ENCODE peak calls at places on chromosome 2, in nine cellular contexts. One of them, this sample, is unnamed.

GRCh38 chr2:127573771-127574170 is 38.3 kb downstream of the MYO7B start:
- DNase-seq in choroid plexus epithelial cell: no peak
- DNase-seq in CD8-positive, alpha-beta T cell: no peak
- DNase-seq in H9: peak
- DNase-seq in stimulated activated CD4-positive, alpha-beta T cell treated with anti-CD3 and anti-CD28 coated beads, Interleukin-2, amount 100 ng/mL, for 48 hours: no peak
- DNase-seq in vagina: peak
- DNase-seq in T1000: no peak
- DNase-seq in AG08396: no peak
- DNase-seq in left lung: no peak
- DNase-seq in this sample: no peak

GRCh38 chr2:237438082-237438925 is 24.3 kb upstream of the COL6A3 start:
- DNase-seq in CD8-positive, alpha-beta T cell: no peak
- DNase-seq in vagina: no peak
- DNase-seq in choroid plexus epithelial cell: peak
- DNase-seq in T1000: no peak
- DNase-seq in left lung: no peak
- DNase-seq in stimulated activated CD4-positive, alpha-beta T cell treated with anti-CD3 and anti-CD28 coated beads, Interleukin-2, amount 100 ng/mL, for 48 hours: no peak
- DNase-seq in H9: peak
- DNase-seq in AG08396: no peak
- DNase-seq in this sample: no peak

GRCh38 chr2:232979871-232980461 is 33.1 kb downstream of the NGEF start:
- DNase-seq in T1000: peak
- DNase-seq in AG08396: peak
- DNase-seq in CD8-positive, alpha-beta T cell: no peak
- DNase-seq in choroid plexus epithelial cell: peak
- DNase-seq in left lung: no peak
- DNase-seq in vagina: no peak
- DNase-seq in stimulated activated CD4-positive, alpha-beta T cell treated with anti-CD3 and anti-CD28 coated beads, Interleukin-2, amount 100 ng/mL, for 48 hours: no peak
- DNase-seq in H9: no peak
- DNase-seq in this sample: peak

GRCh38 chr2:98091738-98092137 is 4.8 kb downstream of the VWA3B start:
- DNase-seq in vagina: no peak
- DNase-seq in left lung: no peak
- DNase-seq in stimulated activated CD4-positive, alpha-beta T cell treated with anti-CD3 and anti-CD28 coated beads, Interleukin-2, amount 100 ng/mL, for 48 hours: no peak
- DNase-seq in CD8-positive, alpha-beta T cell: no peak
- DNase-seq in choroid plexus epithelial cell: peak
- DNase-seq in H9: no peak
- DNase-seq in T1000: no peak
- DNase-seq in AG08396: no peak
- DNase-seq in this sample: no peak

GRCh38 chr2:224268441-224268840 is 133.5 kb downstream of the FAM124B start:
- DNase-seq in T1000: no peak
- DNase-seq in left lung: no peak
- DNase-seq in AG08396: peak
- DNase-seq in stimulated activated CD4-positive, alpha-beta T cell treated with anti-CD3 and anti-CD28 coated beads, Interleukin-2, amount 100 ng/mL, for 48 hours: no peak
- DNase-seq in H9: no peak
- DNase-seq in CD8-positive, alpha-beta T cell: no peak
- DNase-seq in choroid plexus epithelial cell: peak
- DNase-seq in vagina: no peak
- DNase-seq in this sample: peak

GRCh38 chr2:236752111-236752510 is 182.5 kb downstream of the ACKR3 start:
- DNase-seq in H9: no peak
- DNase-seq in stimulated activated CD4-positive, alpha-beta T cell treated with anti-CD3 and anti-CD28 coated beads, Interleukin-2, amount 100 ng/mL, for 48 hours: no peak
- DNase-seq in vagina: no peak
- DNase-seq in T1000: no peak
- DNase-seq in choroid plexus epithelial cell: no peak
- DNase-seq in CD8-positive, alpha-beta T cell: no peak
- DNase-seq in left lung: no peak
- DNase-seq in AG08396: no peak
- DNase-seq in this sample: no peak

GRCh38 chr2:8421658-8422499 is 260.0 kb upstream of the ID2 start:
- DNase-seq in stimulated activated CD4-positive, alpha-beta T cell treated with anti-CD3 and anti-CD28 coated beads, Interleukin-2, amount 100 ng/mL, for 48 hours: no peak
- DNase-seq in T1000: no peak
- DNase-seq in choroid plexus epithelial cell: no peak
- DNase-seq in left lung: no peak
- DNase-seq in vagina: no peak
- DNase-seq in H9: no peak
- DNase-seq in CD8-positive, alpha-beta T cell: no peak
- DNase-seq in AG08396: no peak
- DNase-seq in this sample: no peak

GRCh38 chr2:212842544-212843185 is 304.1 kb upstream of the ERBB4 start:
- DNase-seq in choroid plexus epithelial cell: peak
- DNase-seq in CD8-positive, alpha-beta T cell: no peak
- DNase-seq in stimulated activated CD4-positive, alpha-beta T cell treated with anti-CD3 and anti-CD28 coated beads, Interleukin-2, amount 100 ng/mL, for 48 hours: no peak
- DNase-seq in H9: no peak
- DNase-seq in AG08396: peak
- DNase-seq in left lung: no peak
- DNase-seq in vagina: no peak
- DNase-seq in T1000: no peak
- DNase-seq in this sample: peak

GRCh38 chr2:157601807-157602206 is 26.9 kb downstream of the ACVR1C start:
- DNase-seq in H9: no peak
- DNase-seq in AG08396: no peak
- DNase-seq in T1000: no peak
- DNase-seq in left lung: no peak
- DNase-seq in vagina: no peak
- DNase-seq in choroid plexus epithelial cell: no peak
- DNase-seq in stimulated activated CD4-positive, alpha-beta T cell treated with anti-CD3 and anti-CD28 coated beads, Interleukin-2, amount 100 ng/mL, for 48 hours: no peak
- DNase-seq in CD8-positive, alpha-beta T cell: no peak
- DNase-seq in this sample: no peak

GRCh38 chr2:68726100-68726499 is 8.5 kb upstream of the ARHGAP25 start:
- DNase-seq in AG08396: no peak
- DNase-seq in left lung: no peak
- DNase-seq in choroid plexus epithelial cell: no peak
- DNase-seq in T1000: no peak
- DNase-seq in stimulated activated CD4-positive, alpha-beta T cell treated with anti-CD3 and anti-CD28 coated beads, Interleukin-2, amount 100 ng/mL, for 48 hours: no peak
- DNase-seq in vagina: peak
- DNase-seq in H9: no peak
- DNase-seq in CD8-positive, alpha-beta T cell: no peak
- DNase-seq in this sample: no peak

GRCh38 chr2:38460313-38460712 is 83.2 kb upstream of the ATL2 start:
- DNase-seq in H9: no peak
- DNase-seq in CD8-positive, alpha-beta T cell: no peak
- DNase-seq in T1000: no peak
- DNase-seq in left lung: no peak
- DNase-seq in AG08396: no peak
- DNase-seq in choroid plexus epithelial cell: no peak
- DNase-seq in stimulated activated CD4-positive, alpha-beta T cell treated with anti-CD3 and anti-CD28 coated beads, Interleukin-2, amount 100 ng/mL, for 48 hours: no peak
- DNase-seq in vagina: no peak
- DNase-seq in this sample: no peak

GRCh38 chr2:237253046-237253723 is 160.8 kb downstream of the COL6A3 start:
- DNase-seq in stimulated activated CD4-positive, alpha-beta T cell treated with anti-CD3 and anti-CD28 coated beads, Interleukin-2, amount 100 ng/mL, for 48 hours: no peak
- DNase-seq in left lung: no peak
- DNase-seq in H9: no peak
- DNase-seq in vagina: no peak
- DNase-seq in AG08396: no peak
- DNase-seq in choroid plexus epithelial cell: no peak
- DNase-seq in CD8-positive, alpha-beta T cell: no peak
- DNase-seq in T1000: no peak
- DNase-seq in this sample: no peak

GRCh38 chr2:144798019-144798418 is 278.1 kb upstream of the ZEB2 start:
- DNase-seq in stimulated activated CD4-positive, alpha-beta T cell treated with anti-CD3 and anti-CD28 coated beads, Interleukin-2, amount 100 ng/mL, for 48 hours: no peak
- DNase-seq in AG08396: no peak
- DNase-seq in CD8-positive, alpha-beta T cell: no peak
- DNase-seq in choroid plexus epithelial cell: no peak
- DNase-seq in T1000: no peak
- DNase-seq in vagina: no peak
- DNase-seq in H9: no peak
- DNase-seq in left lung: no peak
- DNase-seq in this sample: no peak

GRCh38 chr2:62512385-62512784 is 6.4 kb upstream of the TMEM17 start:
- DNase-seq in CD8-positive, alpha-beta T cell: no peak
- DNase-seq in choroid plexus epithelial cell: no peak
- DNase-seq in left lung: no peak
- DNase-seq in H9: no peak
- DNase-seq in T1000: no peak
- DNase-seq in stimulated activated CD4-positive, alpha-beta T cell treated with anti-CD3 and anti-CD28 coated beads, Interleukin-2, amount 100 ng/mL, for 48 hours: no peak
- DNase-seq in vagina: no peak
- DNase-seq in AG08396: no peak
- DNase-seq in this sample: no peak

GRCh38 chr2:24917086-24917485 is 3.0 kb downstream of the ADCY3 start:
- DNase-seq in choroid plexus epithelial cell: peak
- DNase-seq in left lung: no peak
- DNase-seq in CD8-positive, alpha-beta T cell: no peak
- DNase-seq in T1000: no peak
- DNase-seq in AG08396: no peak
- DNase-seq in stimulated activated CD4-positive, alpha-beta T cell treated with anti-CD3 and anti-CD28 coated beads, Interleukin-2, amount 100 ng/mL, for 48 hours: no peak
- DNase-seq in vagina: no peak
- DNase-seq in H9: no peak
- DNase-seq in this sample: peak

GRCh38 chr2:16392647-16393482 is 272.8 kb downstream of the CYRIA start:
- DNase-seq in left lung: no peak
- DNase-seq in CD8-positive, alpha-beta T cell: no peak
- DNase-seq in vagina: no peak
- DNase-seq in stimulated activated CD4-positive, alpha-beta T cell treated with anti-CD3 and anti-CD28 coated beads, Interleukin-2, amount 100 ng/mL, for 48 hours: no peak
- DNase-seq in H9: no peak
- DNase-seq in AG08396: no peak
- DNase-seq in choroid plexus epithelial cell: no peak
- DNase-seq in T1000: no peak
- DNase-seq in this sample: no peak

GRCh38 chr2:26591619-26592505 is 49.3 kb downstream of the CIB4 start:
- DNase-seq in left lung: peak
- DNase-seq in stimulated activated CD4-positive, alpha-beta T cell treated with anti-CD3 and anti-CD28 coated beads, Interleukin-2, amount 100 ng/mL, for 48 hours: no peak
- DNase-seq in T1000: no peak
- DNase-seq in AG08396: no peak
- DNase-seq in CD8-positive, alpha-beta T cell: no peak
- DNase-seq in H9: peak
- DNase-seq in choroid plexus epithelial cell: no peak
- DNase-seq in vagina: no peak
- DNase-seq in this sample: no peak

This sample was measured in osteoblast.